ENCODE peak calls at places on chromosomes 7 and 10, in five cellular contexts. Q is AG10803, M is IMR-90, T is GM10248, O is vagina. L is an unnamed sample.

GRCh38 chr10:28283251-28283650 is 19.6 kb downstream of the MPP7 start:
- DNase-seq in T (no peak), M (no peak), O (no peak), Q (no peak), L (no peak)

GRCh38 chr7:116952640-116953371 is 495 bp upstream of the ST7 start:
- DNase-seq in T (no peak), O (no peak), Q (no peak), M (peak), L (no peak)

GRCh38 chr7:152313879-152314604 is 121.8 kb downstream of the KMT2C start:
- DNase-seq in O (no peak), M (peak), Q (peak), T (no peak), L (peak)

GRCh38 chr7:65946895-65947294 is 35.1 kb downstream of the GUSB start:
- DNase-seq in Q (peak), T (no peak), O (no peak), M (peak), L (no peak)

GRCh38 chr7:44750921-44751571 is 2.4 kb downstream of the ZMIZ2 start:
- DNase-seq in O (no peak), Q (no peak), T (peak), M (peak), L (no peak)

GRCh38 chr10:100709655-100710054 is 35.7 kb upstream of the PAX2 start:
- DNase-seq in T (no peak), O (no peak), M (no peak), Q (no peak), L (no peak)

GRCh38 chr7:123987445-123987844 is 45.4 kb downstream of the TMEM229A start:
- DNase-seq in O (no peak), M (no peak), Q (no peak), T (no peak), L (no peak)

GRCh38 chr10:128063736-128064614 is 62.2 kb downstream of the MKI67 start:
- DNase-seq in Q (no peak), O (no peak), M (no peak), T (peak), L (no peak)

GRCh38 chr10:117320050-117320665 is 55.1 kb downstream of the PDZD8 start:
- DNase-seq in O (no peak), M (peak), Q (peak), T (peak), L (no peak)

GRCh38 chr10:132807621-132808049 is 21.7 kb upstream of the NKX6-2 start:
- DNase-seq in M (no peak), Q (no peak), T (no peak), O (no peak), L (no peak)

GRCh38 chr10:115774721-115775120 is 498.3 kb downstream of the GFRA1 start:
- DNase-seq in O (no peak), T (no peak), Q (no peak), M (no peak), L (no peak)

GRCh38 chr7:5360451-5360850 is 63.2 kb downstream of the TNRC18 start:
- DNase-seq in Q (no peak), O (no peak), M (no peak), T (no peak), L (no peak)

GRCh38 chr7:70589010-70589409 is 542.9 kb upstream of the GALNT17 start:
- DNase-seq in M (no peak), T (no peak), O (no peak), Q (no peak), L (no peak)

GRCh38 chr10:63169624-63170023 is 36.5 kb downstream of the NRBF2 start:
- DNase-seq in T (no peak), O (no peak), Q (peak), M (no peak), L (no peak)

GRCh38 chr7:11182736-11183135 is 209.1 kb downstream of the PHF14 start:
- DNase-seq in Q (peak), T (no peak), M (peak), O (no peak), L (peak)

GRCh38 chr7:88302486-88302885 is 4.2 kb downstream of the STEAP4 start:
- DNase-seq in M (no peak), O (no peak), T (no peak), Q (no peak), L (no peak)

GRCh38 chr10:68110027-68110426 is 739 bp downstream of the MYPN start:
- DNase-seq in M (peak), T (no peak), Q (no peak), O (no peak), L (no peak)

GRCh38 chr10:74992068-74992467 is 119.4 kb upstream of the SAMD8 start:
- DNase-seq in M (no peak), O (no peak), T (no peak), Q (no peak), L (no peak)

GRCh38 chr10:74993649-74994048 is 117.8 kb upstream of the SAMD8 start:
- DNase-seq in Q (no peak), T (no peak), M (no peak), O (no peak), L (no peak)

GRCh38 chr10:74988055-74988773 is 123.2 kb upstream of the SAMD8 start:
- DNase-seq in Q (peak), O (no peak), T (no peak), M (peak), L (peak)

GRCh38 chr10:74988787-74989574 is 122.5 kb upstream of the SAMD8 start:
- DNase-seq in O (no peak), M (no peak), T (no peak), Q (peak), L (peak)

GRCh38 chr10:74991435-74991834 is 120.0 kb upstream of the SAMD8 start:
- DNase-seq in O (no peak), T (no peak), Q (no peak), M (no peak), L (no peak)
- TF ChIP-seq CTCF in O (no peak), T (peak), Q (peak), M (peak), L (peak)

GRCh38 chr7:105591522-105591921 is 10.2 kb upstream of the EFCAB10 start:
- DNase-seq in O (no peak), Q (no peak), T (no peak), M (no peak), L (no peak)
- TF ChIP-seq CTCF in O (no peak), Q (no peak), T (no peak), M (no peak), L (no peak)

GRCh38 chr7:150323682-150324365 is 479 bp upstream of the ACTR3C start:
- DNase-seq in Q (no peak), T (peak), M (no peak), O (peak), L (no peak)

GRCh38 chr7:150321788-150322113 is 1.4 kb upstream of the LRRC61 start:
- DNase-seq in M (no peak), O (peak), Q (no peak), T (no peak), L (no peak)

GRCh38 chr7:150324366-150324961 is 1.1 kb upstream of the ACTR3C start:
- DNase-seq in T (peak), M (peak), Q (no peak), O (peak), L (peak)

GRCh38 chr7:150322114-150322832 is 882 bp upstream of the LRRC61 start:
- DNase-seq in T (no peak), Q (no peak), O (peak), M (no peak), L (no peak)

DNA sequence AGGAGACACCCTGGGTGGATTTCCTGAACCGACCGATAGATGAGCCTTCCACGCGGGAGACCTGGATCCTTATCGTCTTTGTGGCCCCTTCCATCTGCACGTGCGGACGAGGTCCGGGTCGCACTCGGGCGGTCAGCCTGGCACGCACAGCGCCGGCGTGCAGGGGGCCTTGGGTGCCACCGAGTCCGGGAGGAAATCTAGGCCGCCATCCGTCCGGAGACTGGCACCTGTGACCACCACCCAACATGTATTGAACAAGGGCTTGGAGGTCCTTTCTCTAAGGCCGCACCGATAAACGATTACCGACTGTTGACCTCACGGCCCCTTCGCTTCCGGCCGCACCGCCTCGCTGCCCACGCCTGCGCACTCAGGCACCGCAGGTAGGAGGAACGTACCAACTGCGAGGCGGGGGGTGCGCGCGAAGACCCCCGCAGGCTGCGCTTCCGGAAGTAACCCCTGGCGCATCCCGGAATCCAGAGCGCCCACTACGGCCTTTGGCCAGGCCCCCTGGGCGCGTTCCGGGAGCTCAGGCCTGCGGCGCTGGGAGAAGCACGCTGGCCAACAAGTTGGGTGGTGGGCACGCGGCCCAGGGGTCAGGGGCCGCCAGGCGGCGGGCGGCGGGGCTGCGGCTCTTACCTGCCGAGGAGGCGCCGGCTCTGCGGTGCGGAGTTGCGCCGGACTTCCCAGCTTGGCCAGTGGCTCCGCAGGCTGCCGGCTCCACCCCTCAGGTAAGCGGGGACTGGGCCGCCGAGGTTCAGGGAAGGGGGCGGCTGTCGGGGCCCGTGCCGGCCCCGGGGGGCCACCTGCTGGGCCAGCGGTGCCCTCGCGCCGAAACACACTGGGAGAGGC is at the start of the genes ACTR3C and LRRC61:
- DNase-seq in O (peak), M (no peak), Q (no peak), T (peak), L (no peak)
- TF ChIP-seq CTCF in O (no peak), M (no peak), Q (no peak), T (peak), L (no peak)

DNA sequence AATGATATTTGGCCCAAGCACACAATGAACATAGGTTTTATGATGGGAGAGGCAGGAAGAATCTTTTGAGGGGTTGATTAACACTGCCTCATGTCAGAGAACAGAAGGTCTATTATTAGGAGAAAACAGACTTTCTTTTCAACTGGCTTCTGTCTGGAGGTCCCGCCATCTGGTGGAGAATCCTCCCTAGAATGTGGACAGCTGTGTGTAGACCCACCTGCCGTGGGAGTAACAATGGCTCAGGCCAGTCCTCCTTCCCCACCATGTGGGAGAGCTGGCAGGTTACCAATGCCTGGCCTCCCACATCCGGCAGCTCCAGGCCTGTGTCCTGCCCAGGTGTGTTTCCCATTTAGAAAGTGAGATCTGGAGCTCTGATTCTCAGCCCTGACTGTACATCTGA is 70.4 kb upstream of the AOAH start:
- DNase-seq in T (no peak), Q (no peak), M (no peak), O (no peak), L (no peak)
- TF ChIP-seq CTCF in T (no peak), Q (no peak), M (no peak), O (no peak), L (no peak)

DNA sequence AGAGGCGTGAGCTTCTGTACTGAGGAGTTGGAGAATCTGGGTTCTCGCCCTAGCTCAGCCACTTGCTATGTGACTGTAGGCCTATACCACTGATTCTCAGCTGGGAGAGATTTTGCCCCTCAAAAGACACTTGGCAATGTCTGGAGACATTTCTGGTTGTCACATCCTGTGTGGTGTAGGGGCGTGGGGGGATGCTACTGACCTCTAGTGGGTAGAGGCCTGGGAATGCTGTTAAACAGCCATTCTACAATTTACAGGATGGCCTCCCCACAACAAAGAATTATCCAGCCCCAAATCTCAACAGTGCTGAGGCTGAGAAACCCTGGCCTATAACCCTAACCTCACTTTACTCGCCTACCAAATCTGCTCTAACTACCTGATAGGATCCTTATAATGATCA is 58.8 kb upstream of the GAD2 start:
- DNase-seq in M (no peak), T (no peak), Q (no peak), O (no peak), L (no peak)
- TF ChIP-seq CTCF in M (no peak), T (peak), Q (no peak), O (no peak), L (no peak)

L was measured in astrocyte.